ENCODE peak calls at places on chromosomes 13 and 19, in nine cellular contexts. T is fibroblast of pulmonary artery, F is thoracic aorta, N is AG04450, X is SK-N-SH, H is body of pancreas, O is AG04449, P is lower lobe of right lung, Y is tibial nerve. E is an unnamed sample.

GRCh38 chr19:7333198-7334118 is 15.3 kb upstream of the ARHGEF18 start:
- DNase-seq in N (no peak), O (no peak), F (no peak), T (peak; percentile 77), X (no peak), H (no peak), P (no peak), Y (no peak), E (no peak)

GRCh38 chr13:95002968-95003813 is 290.8 kb upstream of the SOX21 start:
- DNase-seq in F (no peak), Y (no peak), P (no peak), T (no peak), N (no peak), H (no peak), X (peak; percentile 57), O (no peak), E (no peak)

GRCh38 chr19:15251749-15252397 is 19.6 kb upstream of the EPHX3 start:
- DNase-seq in F (peak; percentile 50), N (peak; percentile 90), X (peak; percentile 77), P (peak; percentile 66), T (peak; percentile 98), O (peak; percentile 90), Y (peak; percentile 69), H (peak; percentile 74), E (peak; percentile 94)

GRCh38 chr13:23020246-23020843 is 160.4 kb upstream of the SGCG start:
- DNase-seq in N (no peak), H (peak; percentile 52), X (peak; percentile 38), O (no peak), P (no peak), F (no peak), Y (peak; percentile 76), T (peak; percentile 72), E (peak; percentile 33)

GRCh38 chr13:109428146-109428545 is 358.2 kb downstream of the IRS2 start:
- DNase-seq in P (no peak), T (no peak), F (no peak), N (no peak), H (no peak), X (no peak), Y (no peak), O (no peak), E (no peak)

GRCh38 chr19:8512991-8513686 is 828 bp downstream of the ZNF414 start:
- DNase-seq in P (no peak), H (no peak), Y (no peak), T (no peak), X (no peak), F (no peak), O (no peak), N (no peak), E (no peak)

GRCh38 chr13:62130016-62130970 is 714.6 kb upstream of the PCDH20 start:
- DNase-seq in T (no peak), X (no peak), P (no peak), N (no peak), F (no peak), O (no peak), H (no peak), Y (no peak), E (no peak)

GRCh38 chr13:72489751-72490150 is 237.7 kb downstream of the MZT1 start:
- DNase-seq in T (no peak), Y (no peak), O (no peak), P (no peak), X (no peak), F (no peak), N (no peak), H (no peak), E (no peak)

GRCh38 chr19:46373573-46374359 is 26.9 kb downstream of the PPP5C start:
- DNase-seq in T (peak; percentile 31), F (peak; percentile 57), N (no peak), P (peak; percentile 93), H (peak; percentile 96), X (peak; percentile 80), O (no peak), Y (no peak), E (no peak)

GRCh38 chr19:46369817-46370216 is 22.9 kb downstream of the PPP5C start:
- DNase-seq in Y (no peak), X (no peak), N (no peak), P (no peak), H (no peak), F (no peak), O (no peak), T (no peak), E (no peak)

GRCh38 chr19:46374526-46375475 is 27.9 kb downstream of the PPP5C start:
- DNase-seq in H (no peak), O (no peak), X (no peak), F (no peak), P (no peak), N (no peak), Y (no peak), T (no peak), E (no peak)

GRCh38 chr19:46371371-46371901 is 24.5 kb downstream of the PPP5C start:
- DNase-seq in T (peak; percentile 39), Y (no peak), N (no peak), X (no peak), O (no peak), F (no peak), H (no peak), P (no peak), E (no peak)

DNA sequence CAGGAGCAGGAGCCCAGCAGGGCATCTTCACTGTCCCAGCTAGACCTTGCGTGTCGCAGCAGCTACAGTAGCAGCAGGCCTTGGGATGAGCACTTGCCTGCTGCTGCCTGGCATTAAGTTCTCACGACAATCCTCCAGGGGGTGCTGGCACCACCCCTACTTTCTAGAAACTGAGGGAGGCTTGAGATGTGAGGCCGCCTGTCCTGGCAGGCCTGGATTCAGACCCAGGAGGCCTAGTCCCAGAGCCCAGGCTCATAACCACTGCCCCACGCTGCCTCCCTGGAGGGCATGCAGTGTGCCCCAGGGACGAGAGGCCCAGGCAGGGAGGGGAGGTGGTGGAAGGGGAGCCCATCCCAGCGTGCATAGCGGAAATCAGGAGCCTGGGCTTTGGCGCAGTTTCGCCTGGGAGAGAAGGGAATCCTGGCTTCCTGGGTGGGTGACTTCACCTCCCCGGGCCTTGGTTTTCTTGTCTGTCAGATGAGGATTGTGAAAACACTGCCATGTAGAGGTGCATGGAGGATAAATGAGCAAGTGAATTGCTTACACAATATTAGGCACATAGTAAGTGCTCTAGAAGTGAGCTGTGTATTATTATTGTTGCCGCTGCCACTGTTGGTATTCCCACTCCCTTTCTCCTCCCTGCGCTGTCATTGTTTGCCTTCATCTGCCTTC is 26.1 kb downstream of the PPP5C start:
- DNase-seq in O (no peak), H (peak; percentile 34), X (no peak), P (no peak), Y (no peak), F (no peak), N (no peak), T (peak; percentile 66), E (no peak)
- TF ChIP-seq CTCF in O (peak; percentile 41), H (no peak), X (peak; percentile 48), P (no peak), Y (no peak), F (peak; percentile 26), N (peak; percentile 50), T (peak; percentile 38), E (peak; percentile 41)

DNA sequence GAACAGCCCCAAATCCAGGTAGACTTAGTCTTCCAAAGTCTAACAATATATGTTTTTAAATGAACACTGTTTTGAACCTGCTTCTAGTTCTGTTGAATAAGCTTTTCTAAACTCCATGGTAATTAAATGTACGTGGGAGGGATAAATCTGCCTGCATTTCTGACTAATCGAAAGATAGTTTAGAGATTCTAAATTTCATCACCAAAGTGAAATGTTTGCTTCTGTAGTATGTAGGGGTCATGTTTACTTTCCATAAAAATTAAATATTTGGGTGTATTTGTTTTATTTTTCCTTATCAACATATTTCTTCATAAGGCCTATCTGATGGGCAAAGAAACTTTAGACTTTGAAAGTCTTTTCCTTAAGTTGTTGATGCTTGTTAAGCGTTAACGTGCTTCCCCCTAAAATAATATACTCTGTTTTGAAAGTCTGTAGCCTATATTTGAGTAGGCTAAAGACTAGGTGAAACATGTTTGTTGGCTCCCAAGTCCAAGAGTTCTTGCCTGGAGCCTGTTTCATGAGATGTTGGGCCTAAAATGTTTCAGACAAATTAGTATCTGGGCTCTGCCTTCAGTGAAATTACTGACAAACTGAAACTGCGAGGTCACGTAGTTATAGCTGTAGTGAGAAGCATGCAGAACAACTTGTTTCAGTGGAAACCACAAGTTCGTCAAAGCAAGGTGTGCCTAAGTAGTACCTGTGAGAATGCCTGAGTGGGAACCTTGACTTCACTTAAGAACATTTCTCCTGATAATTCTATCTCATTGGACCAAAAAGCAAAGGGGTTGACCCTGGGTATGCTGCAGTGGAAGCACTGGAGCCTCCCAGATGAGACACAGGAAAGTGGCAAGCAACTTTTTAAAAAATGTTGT is 126.2 kb downstream of the LMO7 start:
- DNase-seq in O (no peak), X (no peak), N (no peak), P (no peak), T (no peak), F (no peak), Y (no peak), H (peak; percentile 35), E (no peak)
- H3K4me3 ChIP-seq in O (no peak overlapping the region), X (no peak overlapping the region), N (no peak overlapping the region), P (peak overlapping the region; percentile 47), T (peak overlapping the region; percentile 39), F (peak overlapping the region; percentile 63), Y (peak overlapping the region; percentile 22), H (peak overlapping the region; percentile 33), E (no peak overlapping the region)

GRCh38 chr19:44141191-44142013 is at the start of gene ZNF234:
- DNase-seq in P (peak; percentile 85), Y (peak; percentile 79), T (peak; percentile 82), F (peak; percentile 44), X (peak; percentile 88), O (no peak), N (peak; percentile 67), H (peak; percentile 87), E (peak; percentile 55)
- TF ChIP-seq CTCF in P (no peak), Y (no peak), T (no peak), F (no peak), X (peak; percentile 21), O (no peak), N (no peak), H (no peak), E (no peak)

GRCh38 chr19:3398114-3398899 is 31.9 kb downstream of the NFIC start:
- DNase-seq in X (no peak), H (peak; percentile 88), O (no peak), P (peak; percentile 89), F (no peak), N (no peak), Y (peak; percentile 71), T (no peak), E (no peak)

GRCh38 chr19:3396881-3397265 is 30.5 kb downstream of the NFIC start:
- DNase-seq in H (no peak), X (no peak), Y (no peak), T (no peak), F (no peak), P (no peak), N (no peak), O (no peak), E (no peak)

GRCh38 chr19:3401004-3401768 is 34.8 kb downstream of the NFIC start:
- DNase-seq in X (no peak), Y (no peak), T (no peak), N (no peak), O (no peak), F (no peak), P (no peak), H (no peak), E (no peak)

GRCh38 chr19:3397266-3398022 is 31.1 kb downstream of the NFIC start:
- DNase-seq in Y (no peak), H (peak; percentile 68), O (no peak), N (no peak), X (peak; percentile 47), F (no peak), T (no peak), P (peak; percentile 73), E (no peak)

DNA sequence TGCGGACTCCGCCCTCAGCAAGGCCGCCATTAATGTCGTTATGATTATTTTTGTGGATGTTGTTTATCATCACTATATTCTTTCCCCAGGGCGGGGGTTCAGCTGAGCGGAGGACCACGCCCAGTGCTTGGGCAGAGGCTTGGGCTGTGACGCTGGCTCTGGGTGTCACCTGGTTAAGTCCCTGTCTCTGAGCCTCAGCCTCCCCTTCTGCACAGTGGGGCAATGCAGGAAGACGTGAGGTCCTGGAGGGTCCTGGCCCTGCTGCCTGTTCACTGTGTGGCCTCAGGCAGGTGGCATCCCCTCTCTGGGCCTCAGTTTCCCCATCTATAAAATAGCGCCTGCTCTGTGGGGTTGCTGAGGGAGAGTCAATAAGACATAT is 32.5 kb downstream of the NFIC start:
- DNase-seq in Y (no peak), H (no peak), T (no peak), O (no peak), X (no peak), F (no peak), N (no peak), P (no peak), E (no peak)
- H3K4me3 ChIP-seq in Y (peak overlapping the region; percentile 24), H (no peak overlapping the region), T (no peak overlapping the region), O (no peak overlapping the region), X (no peak overlapping the region), F (peak overlapping the region; percentile 53), N (no peak overlapping the region), P (peak overlapping the region; percentile 45), E (no peak overlapping the region)

E was measured in astrocyte of the cerebellum.